ENCODE peak calls at places on chromosomes 7 and 10, in nine cellular contexts. One of them, this sample, is unnamed.

GRCh38 chr10:71782221-71782916 is 9.0 kb upstream of the VSIR start:
- DNase-seq in GM23338: no peak
- DNase-seq in A549: no peak
- DNase-seq in ovary: peak
- DNase-seq in H9: no peak
- DNase-seq in stomach: no peak
- DNase-seq in heart left ventricle: no peak
- DNase-seq in transverse colon: no peak
- DNase-seq in endothelial cell of umbilical vein: no peak
- DNase-seq in this sample: peak

GRCh38 chr10:86362566-86363183 is 3.9 kb downstream of the GRID1 start:
- DNase-seq in GM23338: peak
- DNase-seq in stomach: no peak
- DNase-seq in transverse colon: peak
- DNase-seq in ovary: peak
- DNase-seq in A549: no peak
- DNase-seq in H9: peak
- DNase-seq in endothelial cell of umbilical vein: no peak
- DNase-seq in heart left ventricle: no peak
- DNase-seq in this sample: peak

GRCh38 chr7:78134256-78134655 is 335.7 kb downstream of the PHTF2 start:
- DNase-seq in stomach: no peak
- DNase-seq in endothelial cell of umbilical vein: peak
- DNase-seq in A549: peak
- DNase-seq in H9: no peak
- DNase-seq in GM23338: peak
- DNase-seq in heart left ventricle: no peak
- DNase-seq in transverse colon: no peak
- DNase-seq in ovary: no peak
- DNase-seq in this sample: no peak

GRCh38 chr7:35430547-35431153 is 176.8 kb upstream of the TBX20 start:
- DNase-seq in heart left ventricle: no peak
- DNase-seq in endothelial cell of umbilical vein: peak
- DNase-seq in transverse colon: no peak
- DNase-seq in ovary: no peak
- DNase-seq in stomach: no peak
- DNase-seq in GM23338: peak
- DNase-seq in H9: peak
- DNase-seq in A549: peak
- DNase-seq in this sample: no peak

GRCh38 chr7:10412426-10413019 is 561.1 kb upstream of the PHF14 start:
- DNase-seq in A549: peak
- DNase-seq in GM23338: peak
- DNase-seq in H9: no peak
- DNase-seq in ovary: no peak
- DNase-seq in endothelial cell of umbilical vein: peak
- DNase-seq in heart left ventricle: no peak
- DNase-seq in transverse colon: no peak
- DNase-seq in stomach: no peak
- DNase-seq in this sample: no peak

GRCh38 chr7:116834815-116835533 is 27.4 kb upstream of the CAPZA2 start:
- DNase-seq in ovary: no peak
- DNase-seq in endothelial cell of umbilical vein: no peak
- DNase-seq in transverse colon: peak
- DNase-seq in A549: peak
- DNase-seq in H9: no peak
- DNase-seq in stomach: no peak
- DNase-seq in GM23338: no peak
- DNase-seq in heart left ventricle: peak
- DNase-seq in this sample: peak

GRCh38 chr7:13991791-13992620 is 2.5 kb upstream of the ETV1 start:
- DNase-seq in A549: no peak
- DNase-seq in transverse colon: no peak
- DNase-seq in GM23338: no peak
- DNase-seq in ovary: no peak
- DNase-seq in endothelial cell of umbilical vein: peak
- DNase-seq in heart left ventricle: no peak
- DNase-seq in H9: no peak
- DNase-seq in stomach: no peak
- DNase-seq in this sample: no peak

GRCh38 chr10:88113232-88113631 is 249.8 kb downstream of the PTEN start:
- DNase-seq in GM23338: no peak
- DNase-seq in transverse colon: no peak
- DNase-seq in endothelial cell of umbilical vein: no peak
- DNase-seq in stomach: no peak
- DNase-seq in heart left ventricle: no peak
- DNase-seq in A549: no peak
- DNase-seq in ovary: no peak
- DNase-seq in H9: no peak
- DNase-seq in this sample: no peak

GRCh38 chr7:48708635-48709034 is 215.7 kb upstream of the CDC14C start:
- DNase-seq in H9: peak
- DNase-seq in ovary: no peak
- DNase-seq in GM23338: peak
- DNase-seq in A549: no peak
- DNase-seq in transverse colon: no peak
- DNase-seq in endothelial cell of umbilical vein: no peak
- DNase-seq in heart left ventricle: no peak
- DNase-seq in stomach: no peak
- DNase-seq in this sample: no peak

DNA sequence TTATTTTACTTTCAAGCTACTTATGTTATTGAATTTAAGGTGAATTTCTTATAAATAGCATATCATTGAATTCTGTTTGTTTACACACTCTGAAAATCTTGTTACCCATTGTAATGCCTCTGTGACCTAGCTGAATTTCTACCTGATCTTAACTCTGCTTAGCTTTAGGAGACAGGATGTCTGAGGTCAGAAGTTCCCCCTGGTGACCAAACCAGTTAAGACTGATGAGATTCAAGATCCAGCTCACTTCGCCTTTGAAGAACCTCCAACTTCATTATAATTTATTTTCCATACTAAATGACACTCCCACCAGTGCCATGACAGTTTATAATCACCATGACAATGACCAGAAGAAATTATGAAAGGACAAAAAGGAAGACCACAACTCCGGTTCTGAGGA is 213.4 kb upstream of the CDC14C start:
- DNase-seq in stomach: no peak
- DNase-seq in endothelial cell of umbilical vein: no peak
- DNase-seq in A549: no peak
- DNase-seq in ovary: no peak
- DNase-seq in transverse colon: no peak
- DNase-seq in H9: no peak
- DNase-seq in heart left ventricle: no peak
- DNase-seq in GM23338: peak
- DNase-seq in this sample: no peak
- TF ChIP-seq CTCF in stomach: no peak
- TF ChIP-seq CTCF in endothelial cell of umbilical vein: no peak
- TF ChIP-seq CTCF in A549: no peak
- TF ChIP-seq CTCF in ovary: no peak
- TF ChIP-seq CTCF in transverse colon: no peak
- TF ChIP-seq CTCF in H9: peak
- TF ChIP-seq CTCF in heart left ventricle: no peak
- TF ChIP-seq CTCF in GM23338: peak
- TF ChIP-seq CTCF in this sample: no peak

DNA sequence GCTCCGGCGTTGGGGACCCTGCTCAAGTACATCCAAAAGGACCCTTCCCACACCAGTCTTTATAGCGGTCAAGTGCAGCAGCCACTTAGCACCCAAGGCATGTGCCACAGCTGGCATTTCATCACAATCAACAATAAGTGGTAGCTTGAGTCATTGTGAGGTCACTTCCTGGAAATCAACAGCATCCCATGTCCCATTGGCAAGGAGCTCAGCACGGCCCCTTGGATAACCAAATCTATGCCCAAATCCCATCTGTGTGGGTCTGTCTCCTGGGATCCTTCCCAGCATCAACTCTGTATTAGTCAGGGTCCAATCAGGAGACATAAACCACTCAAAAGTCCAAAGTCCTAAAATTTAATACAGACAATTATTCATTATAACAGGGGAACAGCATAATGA is 27.1 kb downstream of the MDH2 start:
- DNase-seq in H9: no peak
- DNase-seq in GM23338: no peak
- DNase-seq in ovary: no peak
- DNase-seq in stomach: no peak
- DNase-seq in transverse colon: no peak
- DNase-seq in heart left ventricle: no peak
- DNase-seq in A549: no peak
- DNase-seq in endothelial cell of umbilical vein: peak
- DNase-seq in this sample: no peak
- H3K27ac ChIP-seq in H9: no peak
- H3K27ac ChIP-seq in GM23338: no peak
- H3K27ac ChIP-seq in ovary: no peak
- H3K27ac ChIP-seq in stomach: no peak
- H3K27ac ChIP-seq in transverse colon: no peak
- H3K27ac ChIP-seq in heart left ventricle: no peak
- H3K27ac ChIP-seq in A549: peak
- H3K27ac ChIP-seq in endothelial cell of umbilical vein: peak
- H3K27ac ChIP-seq in this sample: no peak

GRCh38 chr7:37505750-37506353 is 57.2 kb upstream of the ELMO1 start:
- DNase-seq in A549: no peak
- DNase-seq in H9: no peak
- DNase-seq in transverse colon: no peak
- DNase-seq in heart left ventricle: no peak
- DNase-seq in GM23338: no peak
- DNase-seq in ovary: no peak
- DNase-seq in stomach: no peak
- DNase-seq in endothelial cell of umbilical vein: no peak
- DNase-seq in this sample: no peak

GRCh38 chr7:37511852-37512377 is 63.3 kb upstream of the ELMO1 start:
- DNase-seq in H9: no peak
- DNase-seq in A549: no peak
- DNase-seq in endothelial cell of umbilical vein: no peak
- DNase-seq in ovary: no peak
- DNase-seq in stomach: no peak
- DNase-seq in GM23338: no peak
- DNase-seq in heart left ventricle: no peak
- DNase-seq in transverse colon: no peak
- DNase-seq in this sample: no peak

GRCh38 chr7:37508063-37508462 is 59.4 kb upstream of the ELMO1 start:
- DNase-seq in transverse colon: no peak
- DNase-seq in heart left ventricle: no peak
- DNase-seq in H9: no peak
- DNase-seq in stomach: no peak
- DNase-seq in endothelial cell of umbilical vein: peak
- DNase-seq in GM23338: no peak
- DNase-seq in ovary: no peak
- DNase-seq in A549: no peak
- DNase-seq in this sample: no peak

GRCh38 chr7:37514520-37514919 is 65.9 kb upstream of the ELMO1 start:
- DNase-seq in endothelial cell of umbilical vein: no peak
- DNase-seq in A549: no peak
- DNase-seq in ovary: no peak
- DNase-seq in transverse colon: no peak
- DNase-seq in heart left ventricle: no peak
- DNase-seq in stomach: no peak
- DNase-seq in GM23338: no peak
- DNase-seq in H9: no peak
- DNase-seq in this sample: no peak

GRCh38 chr7:37510043-37510634 is 61.5 kb upstream of the ELMO1 start:
- DNase-seq in heart left ventricle: no peak
- DNase-seq in ovary: no peak
- DNase-seq in endothelial cell of umbilical vein: peak
- DNase-seq in A549: no peak
- DNase-seq in stomach: no peak
- DNase-seq in H9: no peak
- DNase-seq in GM23338: peak
- DNase-seq in transverse colon: no peak
- DNase-seq in this sample: no peak
- TF ChIP-seq CTCF in heart left ventricle: peak
- TF ChIP-seq CTCF in ovary: peak
- TF ChIP-seq CTCF in endothelial cell of umbilical vein: peak
- TF ChIP-seq CTCF in A549: peak
- TF ChIP-seq CTCF in stomach: peak
- TF ChIP-seq CTCF in H9: peak
- TF ChIP-seq CTCF in GM23338: peak
- TF ChIP-seq CTCF in transverse colon: peak
- TF ChIP-seq CTCF in this sample: peak

GRCh38 chr7:100472854-100473499 is 6.0 kb downstream of the TSC22D4 start:
- DNase-seq in ovary: no peak
- DNase-seq in stomach: no peak
- DNase-seq in GM23338: no peak
- DNase-seq in H9: no peak
- DNase-seq in A549: no peak
- DNase-seq in heart left ventricle: peak
- DNase-seq in endothelial cell of umbilical vein: no peak
- DNase-seq in transverse colon: no peak
- DNase-seq in this sample: no peak

GRCh38 chr7:100471021-100471420 is 7.0 kb upstream of the SPACDR start:
- DNase-seq in ovary: no peak
- DNase-seq in endothelial cell of umbilical vein: no peak
- DNase-seq in A549: no peak
- DNase-seq in transverse colon: no peak
- DNase-seq in H9: no peak
- DNase-seq in GM23338: no peak
- DNase-seq in heart left ventricle: no peak
- DNase-seq in stomach: no peak
- DNase-seq in this sample: no peak

GRCh38 chr7:100475549-100475948 is 3.5 kb downstream of the TSC22D4 start:
- DNase-seq in ovary: peak
- DNase-seq in A549: no peak
- DNase-seq in transverse colon: no peak
- DNase-seq in endothelial cell of umbilical vein: no peak
- DNase-seq in stomach: no peak
- DNase-seq in heart left ventricle: peak
- DNase-seq in H9: no peak
- DNase-seq in GM23338: no peak
- DNase-seq in this sample: no peak

GRCh38 chr7:100469227-100470044 is 5.4 kb upstream of the SPACDR start:
- DNase-seq in GM23338: peak
- DNase-seq in ovary: peak
- DNase-seq in endothelial cell of umbilical vein: peak
- DNase-seq in stomach: peak
- DNase-seq in H9: peak
- DNase-seq in heart left ventricle: peak
- DNase-seq in A549: peak
- DNase-seq in transverse colon: peak
- DNase-seq in this sample: peak

GRCh38 chr7:100472121-100472851 is 6.7 kb downstream of the TSC22D4 start:
- DNase-seq in H9: no peak
- DNase-seq in heart left ventricle: no peak
- DNase-seq in transverse colon: peak
- DNase-seq in endothelial cell of umbilical vein: no peak
- DNase-seq in A549: no peak
- DNase-seq in GM23338: no peak
- DNase-seq in ovary: no peak
- DNase-seq in stomach: no peak
- DNase-seq in this sample: no peak
- H3K27ac ChIP-seq in H9: no peak
- H3K27ac ChIP-seq in heart left ventricle: peak
- H3K27ac ChIP-seq in transverse colon: peak
- H3K27ac ChIP-seq in endothelial cell of umbilical vein: no peak
- H3K27ac ChIP-seq in A549: peak
- H3K27ac ChIP-seq in GM23338: no peak
- H3K27ac ChIP-seq in ovary: no peak
- H3K27ac ChIP-seq in stomach: peak
- H3K27ac ChIP-seq in this sample: peak

GRCh38 chr7:12685550-12685949 is 1.9 kb upstream of the ARL4A start:
- DNase-seq in transverse colon: no peak
- DNase-seq in A549: peak
- DNase-seq in GM23338: peak
- DNase-seq in heart left ventricle: no peak
- DNase-seq in stomach: no peak
- DNase-seq in ovary: no peak
- DNase-seq in endothelial cell of umbilical vein: peak
- DNase-seq in H9: peak
- DNase-seq in this sample: peak
- TF ChIP-seq CTCF in transverse colon: peak
- TF ChIP-seq CTCF in A549: peak
- TF ChIP-seq CTCF in GM23338: peak
- TF ChIP-seq CTCF in heart left ventricle: no peak
- TF ChIP-seq CTCF in stomach: no peak
- TF ChIP-seq CTCF in ovary: no peak
- TF ChIP-seq CTCF in endothelial cell of umbilical vein: peak
- TF ChIP-seq CTCF in H9: peak
- TF ChIP-seq CTCF in this sample: no peak